ENCODE peak calls at places on chromosomes 1 and 21, in four cellular contexts. V, G, F and O are unnamed samples.
A peak's percentile ranks its signal among the peaks of the same experiment; 100 is the strongest.

GRCh38 chr1:15851251-15852035 is 3.9 kb downstream of the SPEN start:
- DNase-seq in G (no peak), F (no peak), V (no peak), O (no peak)

GRCh38 chr1:157494093-157494492 is 58.2 kb downstream of the FCRL5 start:
- DNase-seq in F (no peak), V (no peak), G (no peak), O (no peak)

GRCh38 chr1:184028854-184029623 is 8.5 kb downstream of the COLGALT2 start:
- DNase-seq in F (no peak), G (no peak), V (no peak), O (no peak)

GRCh38 chr1:162179121-162179520 is 109.6 kb downstream of the NOS1AP start:
- DNase-seq in F (no peak), G (no peak), V (no peak), O (no peak)

GRCh38 chr1:2044510-2045319 is 5.5 kb upstream of the PRKCZ start:
- DNase-seq in F (peak; percentile 89), V (peak; percentile 64), G (peak; percentile 63), O (peak; percentile 19)

GRCh38 chr1:9166289-9167235 is 37.7 kb upstream of the GPR157 start:
- DNase-seq in G (no peak), F (no peak), V (no peak), O (no peak)

GRCh38 chr1:55369474-55369873 is 154.3 kb upstream of the USP24 start:
- DNase-seq in G (peak; percentile 9), V (no peak), F (no peak), O (no peak)

GRCh38 chr1:1347663-1348419 is 1.4 kb downstream of the DVL1 start:
- DNase-seq in F (no peak), G (no peak), V (no peak), O (no peak)

GRCh38 chr1:23187637-23188036 is 19.0 kb upstream of the LUZP1 start:
- DNase-seq in G (no peak), F (no peak), V (no peak), O (no peak)

GRCh38 chr1:155236451-155236850 is 18.8 kb downstream of the ENTREP3 start:
- DNase-seq in F (no peak), V (no peak), G (no peak), O (no peak)

GRCh38 chr1:29426701-29427279 is 190.5 kb downstream of the PTPRU start:
- DNase-seq in F (no peak), G (no peak), V (no peak), O (no peak)

GRCh38 chr1:236124965-236125364 is 17.4 kb upstream of the GPR137B start:
- DNase-seq in G (no peak), V (no peak), F (peak; percentile 67), O (peak; percentile 61)

GRCh38 chr21:34372321-34372720 is 3.0 kb upstream of the SMIM11 start:
- DNase-seq in G (peak; percentile 16), F (no peak), V (no peak), O (no peak)

GRCh38 chr1:114535401-114535800 is 24.4 kb upstream of the TRIM33 start:
- DNase-seq in G (no peak), F (no peak), V (no peak), O (no peak)

GRCh38 chr1:34784751-34785221 is 3.8 kb downstream of the GJB3 start:
- DNase-seq in G (no peak), F (no peak), V (no peak), O (no peak)

GRCh38 chr1:167332503-167332902 is 111.8 kb downstream of the POU2F1 start:
- DNase-seq in V (no peak), G (no peak), F (no peak), O (no peak)

GRCh38 chr1:219812491-219813221 is 115.7 kb downstream of the SLC30A10 start:
- DNase-seq in F (peak; percentile 60), V (no peak), G (no peak), O (peak; percentile 71)

GRCh38 chr1:23168462-23169218 is at the start of gene LUZP1:
- DNase-seq in F (peak; percentile 94), V (peak; percentile 90), G (peak; percentile 91), O (peak; percentile 88)

GRCh38 chr21:27132270-27132669 is 165.4 kb upstream of the ADAMTS5 start:
- DNase-seq in F (no peak), V (no peak), G (no peak), O (no peak)

GRCh38 chr1:22971161-22972062 is 1.3 kb downstream of the LACTBL1 start:
- DNase-seq in G (no peak), F (no peak), V (no peak), O (no peak)

DNA sequence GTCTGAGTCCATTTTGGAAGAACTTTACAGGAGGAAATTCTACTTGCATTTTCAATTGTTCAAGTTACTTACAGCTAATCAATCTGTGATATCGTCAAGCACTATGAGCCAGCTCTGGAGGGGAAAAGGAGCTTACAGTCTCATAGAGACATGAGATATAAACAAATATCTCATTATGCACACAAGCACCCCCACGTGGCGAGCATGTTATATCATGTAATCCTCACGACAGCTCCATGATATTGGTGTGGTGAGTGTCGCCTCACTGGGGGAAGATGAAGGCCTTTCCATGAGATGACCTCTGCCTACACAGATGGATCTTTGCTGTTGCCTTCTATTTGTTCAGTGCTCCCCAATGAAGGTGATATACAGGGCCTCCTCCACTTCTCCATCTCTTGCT is 34.6 kb downstream of the TNR start:
- DNase-seq in F (no peak), G (no peak), V (peak; percentile 62), O (peak; percentile 46)
- TF ChIP-seq CTCF in F (no peak), G (no peak), V (no peak), O (peak; percentile 12)

DNA sequence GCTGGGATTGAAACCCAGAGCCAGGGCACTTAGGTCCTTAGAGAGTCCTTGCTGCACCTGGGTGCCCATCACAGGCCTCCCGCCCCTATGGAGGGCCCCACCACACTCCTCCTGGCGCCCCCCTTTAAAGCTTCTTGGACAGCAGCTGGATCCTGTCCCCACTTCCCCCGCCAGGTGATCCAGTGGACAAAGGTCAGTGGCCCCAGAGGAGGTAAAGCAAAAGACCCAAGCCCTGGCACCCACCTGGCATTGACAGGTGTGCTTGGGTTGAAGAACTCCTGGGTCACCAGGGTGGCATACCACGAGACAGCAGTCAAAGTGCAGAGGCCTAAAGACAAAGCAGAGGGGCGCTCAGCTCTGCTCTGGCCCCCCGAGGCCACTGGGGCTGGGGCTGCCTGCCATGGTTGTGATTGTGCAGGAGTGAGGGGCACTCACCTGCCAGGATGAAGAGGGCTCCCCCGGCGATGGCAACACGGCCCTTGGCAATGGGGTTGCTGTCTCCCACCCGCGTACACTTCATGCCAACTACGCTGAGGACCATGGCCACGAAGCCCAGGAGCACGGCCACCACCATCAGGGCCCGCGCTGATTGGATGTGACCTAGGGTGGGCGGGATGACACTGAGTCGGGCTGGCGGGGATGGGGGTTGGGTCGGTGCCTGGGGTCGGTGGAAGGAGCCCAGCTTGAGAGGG is 1.9 kb downstream of the CLDN19 start:
- DNase-seq in F (no peak), V (no peak), G (no peak), O (no peak)
- TF ChIP-seq CTCF in F (no peak), V (no peak), G (no peak), O (no peak)

GRCh38 chr1:164953815-164954214 is 394.8 kb downstream of the PBX1 start:
- DNase-seq in V (no peak), F (no peak), G (no peak), O (no peak)
- TF ChIP-seq CTCF in V (no peak), F (no peak), G (no peak), O (no peak)

GRCh38 chr1:65059930-65060538 is 88.0 kb upstream of the AK4 start:
- DNase-seq in V (no peak), G (no peak), F (peak; percentile 54), O (peak; percentile 30)
- TF ChIP-seq CTCF in V (peak; percentile 76), G (peak; percentile 54), F (peak; percentile 57), O (peak; percentile 35)

GRCh38 chr1:215607412-215607811 is 40.3 kb downstream of the KCTD3 start:
- DNase-seq in F (no peak), V (no peak), G (no peak), O (no peak)

GRCh38 chr1:215605011-215605621 is 38.0 kb downstream of the KCTD3 start:
- DNase-seq in F (no peak), G (no peak), V (no peak), O (no peak)

GRCh38 chr1:215608646-215609045 is 41.5 kb downstream of the KCTD3 start:
- DNase-seq in V (no peak), G (no peak), F (no peak), O (no peak)

GRCh38 chr1:215606036-215606435 is 38.9 kb downstream of the KCTD3 start:
- DNase-seq in V (no peak), G (no peak), F (no peak), O (no peak)

DNA sequence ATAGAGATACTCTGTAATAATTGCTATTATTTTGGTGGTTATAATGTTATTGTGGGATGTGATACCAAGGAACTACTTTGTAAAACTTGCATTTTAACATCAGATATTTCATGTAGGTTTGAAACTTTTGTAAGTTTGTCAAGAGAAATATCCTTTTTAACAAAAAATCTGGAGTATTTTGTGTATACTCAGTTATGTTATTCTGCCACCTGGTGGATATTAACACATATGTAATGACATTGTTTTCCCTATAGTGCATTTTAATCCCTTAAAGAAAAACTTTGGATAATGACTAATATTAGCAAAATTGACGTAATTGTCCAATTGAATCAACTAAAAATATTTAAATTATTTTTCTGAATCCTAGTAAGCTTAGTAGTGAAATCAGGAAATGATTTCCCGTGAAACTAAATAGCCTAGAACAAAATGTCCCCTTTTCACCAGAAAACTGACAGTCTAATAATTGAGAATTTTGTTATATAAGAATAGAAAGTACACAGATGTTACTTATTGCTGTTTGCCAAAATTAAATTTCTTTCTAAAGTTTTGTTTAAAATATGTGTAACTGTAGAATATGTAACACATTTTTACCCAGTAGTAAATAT is 39.6 kb downstream of the KCTD3 start:
- DNase-seq in V (no peak), F (peak; percentile 12), G (no peak), O (no peak)
- TF ChIP-seq CTCF in V (peak; percentile 58), F (peak; percentile 42), G (no peak), O (peak; percentile 23)

GRCh38 chr1:224697888-224698450 is 81.9 kb downstream of the CNIH3 start:
- DNase-seq in G (no peak), V (no peak), F (no peak), O (no peak)

GRCh38 chr1:224703702-224704408 is 87.7 kb downstream of the CNIH3 start:
- DNase-seq in G (no peak), V (no peak), F (no peak), O (no peak)

GRCh38 chr1:224696891-224697765 is 81.0 kb downstream of the CNIH3 start:
- DNase-seq in G (no peak), V (no peak), F (no peak), O (peak; percentile 7)

GRCh38 chr1:224704409-224704735 is 88.3 kb downstream of the CNIH3 start:
- DNase-seq in G (no peak), F (no peak), V (no peak), O (no peak)

GRCh38 chr1:224700915-224701531 is 84.9 kb downstream of the CNIH3 start:
- DNase-seq in F (peak; percentile 54), G (no peak), V (no peak), O (peak; percentile 73)
- TF ChIP-seq CTCF in F (peak; percentile 67), G (no peak), V (no peak), O (peak; percentile 69)

GRCh38 chr1:7644086-7644485 is 127.0 kb upstream of the VAMP3 start:
- DNase-seq in V (no peak), G (no peak), F (no peak), O (no peak)
- TF ChIP-seq CTCF in V (no peak), G (no peak), F (no peak), O (no peak)

GRCh38 chr1:97334454-97334853 is 586.4 kb downstream of the DPYD start:
- DNase-seq in V (no peak), F (no peak), G (no peak), O (no peak)
- TF ChIP-seq CTCF in V (no peak), F (no peak), G (no peak), O (no peak)